ENCODE peak calls at places on chromosome 16, in seven cellular contexts. R is omental fat pad, O is fibroblast of the aortic adventitia, Z is foreskin fibroblast, Q is D721Med, P is ovary, K is cardiac fibroblast. N is an unnamed sample.

GRCh38 chr16:15970202-15970601 is 20.8 kb downstream of the ABCC1 start:
- DNase-seq in Q (no peak), Z (no peak), P (no peak), O (no peak), R (no peak), K (peak), N (no peak)

GRCh38 chr16:49663081-49664057 is 192.5 kb downstream of the ZNF423 start:
- DNase-seq in R (no peak), Z (no peak), O (peak), K (no peak), P (peak), Q (no peak), N (no peak)

GRCh38 chr16:55643161-55643970 is 12.4 kb upstream of the SLC6A2 start:
- DNase-seq in K (peak), Z (no peak), O (peak), P (no peak), R (no peak), Q (no peak), N (peak)

GRCh38 chr16:1137604-1138003 is 15.3 kb upstream of the CACNA1H start:
- DNase-seq in R (no peak), K (no peak), O (no peak), Z (no peak), Q (no peak), P (peak), N (no peak)

GRCh38 chr16:75298252-75298651 is 46.8 kb upstream of the BCAR1 start:
- DNase-seq in R (no peak), K (no peak), Z (no peak), O (no peak), Q (no peak), P (no peak), N (no peak)

GRCh38 chr16:70476272-70477020 is 22.1 kb downstream of the FCSK start:
- DNase-seq in Z (peak), P (no peak), R (no peak), O (peak), Q (no peak), K (peak), N (no peak)

GRCh38 chr16:28294201-28294600 is 1.9 kb downstream of the SBK1 start:
- DNase-seq in O (no peak), Z (no peak), Q (no peak), P (no peak), R (no peak), K (no peak), N (no peak)

GRCh38 chr16:76955629-76956028 is 235.4 kb upstream of the MON1B start:
- DNase-seq in Z (no peak), P (no peak), O (peak), R (no peak), K (peak), Q (no peak), N (no peak)

GRCh38 chr16:30747331-30747730 is 894 bp upstream of the PHKG2 start:
- DNase-seq in P (no peak), R (no peak), O (peak), Q (no peak), K (peak), Z (peak), N (no peak)

GRCh38 chr16:35195173-35195863 is 1735.9 kb downstream of the TP53TG3F start:
- DNase-seq in Q (no peak), O (no peak), P (no peak), Z (no peak), K (no peak), R (no peak), N (no peak)

GRCh38 chr16:14658063-14658462 is 25.3 kb downstream of the BFAR start:
- DNase-seq in O (no peak), Q (peak), K (no peak), R (no peak), P (no peak), Z (no peak), N (no peak)

GRCh38 chr16:68416057-68417046 is 32.0 kb downstream of the SMPD3 start:
- DNase-seq in Q (no peak), P (no peak), K (no peak), O (no peak), R (no peak), Z (no peak), N (no peak)

GRCh38 chr16:52537463-52537862 is 9.5 kb downstream of the TOX3 start:
- DNase-seq in O (no peak), Q (no peak), Z (no peak), R (no peak), P (no peak), K (no peak), N (no peak)

GRCh38 chr16:22816475-22816874 is 2.5 kb downstream of the HS3ST2 start:
- DNase-seq in Q (no peak), Z (no peak), O (no peak), R (no peak), P (no peak), K (no peak), N (no peak)

GRCh38 chr16:2009791-2010510 is at the start of gene ZNF598:
- DNase-seq in K (peak), Q (peak), Z (peak), O (peak), P (peak), R (no peak), N (peak)

GRCh38 chr16:67431805-67432476 is 1.0 kb downstream of the HSD11B2 start:
- DNase-seq in P (no peak), Q (no peak), K (no peak), R (no peak), O (no peak), Z (no peak), N (no peak)

GRCh38 chr16:50390914-50391700 is 22.3 kb upstream of the BRD7 start:
- DNase-seq in K (no peak), Q (no peak), P (no peak), R (no peak), Z (no peak), O (no peak), N (no peak)

GRCh38 chr16:20946015-20946629 is 45.6 kb downstream of the LYRM1 start:
- DNase-seq in R (no peak), O (no peak), P (no peak), K (no peak), Z (no peak), Q (no peak), N (no peak)

GRCh38 chr16:66728117-66728787 is 23.2 kb downstream of the DYNC1LI2 start:
- DNase-seq in R (no peak), Q (no peak), K (peak), Z (no peak), P (no peak), O (peak), N (no peak)

GRCh38 chr16:24805484-24805883 is 40.3 kb upstream of the SLC5A11 start:
- DNase-seq in P (no peak), Q (no peak), K (no peak), R (no peak), Z (no peak), O (no peak), N (no peak)

GRCh38 chr16:24801761-24802302 is 43.9 kb upstream of the SLC5A11 start:
- DNase-seq in R (no peak), Z (no peak), Q (no peak), P (no peak), O (no peak), K (no peak), N (no peak)

DNA sequence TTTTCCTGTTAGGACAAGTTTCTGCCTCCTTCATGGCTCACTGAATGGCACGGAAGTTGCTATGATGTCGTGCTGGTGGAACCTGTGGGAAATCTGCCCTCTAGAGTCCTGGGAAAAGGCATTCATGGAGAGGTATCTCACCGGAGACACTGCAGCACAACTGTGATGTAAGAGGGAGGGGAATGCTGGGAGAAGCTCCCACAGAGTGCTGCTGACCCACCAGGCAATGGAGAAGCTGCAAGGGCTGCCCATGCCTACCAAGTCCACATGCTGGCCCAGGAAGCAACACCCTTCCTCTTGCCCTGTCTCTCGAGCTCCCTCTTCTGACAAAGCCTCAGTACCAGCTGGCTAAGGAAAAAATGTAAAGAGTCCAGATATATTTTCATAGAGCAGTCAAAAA is 45.2 kb upstream of the SLC5A11 start:
- DNase-seq in K (peak), O (peak), P (no peak), Z (no peak), R (no peak), Q (no peak), N (no peak)
- TF ChIP-seq CTCF in K (peak), O (peak), P (no peak), Z (peak), R (no peak), Q (no peak), N (no peak)

DNA sequence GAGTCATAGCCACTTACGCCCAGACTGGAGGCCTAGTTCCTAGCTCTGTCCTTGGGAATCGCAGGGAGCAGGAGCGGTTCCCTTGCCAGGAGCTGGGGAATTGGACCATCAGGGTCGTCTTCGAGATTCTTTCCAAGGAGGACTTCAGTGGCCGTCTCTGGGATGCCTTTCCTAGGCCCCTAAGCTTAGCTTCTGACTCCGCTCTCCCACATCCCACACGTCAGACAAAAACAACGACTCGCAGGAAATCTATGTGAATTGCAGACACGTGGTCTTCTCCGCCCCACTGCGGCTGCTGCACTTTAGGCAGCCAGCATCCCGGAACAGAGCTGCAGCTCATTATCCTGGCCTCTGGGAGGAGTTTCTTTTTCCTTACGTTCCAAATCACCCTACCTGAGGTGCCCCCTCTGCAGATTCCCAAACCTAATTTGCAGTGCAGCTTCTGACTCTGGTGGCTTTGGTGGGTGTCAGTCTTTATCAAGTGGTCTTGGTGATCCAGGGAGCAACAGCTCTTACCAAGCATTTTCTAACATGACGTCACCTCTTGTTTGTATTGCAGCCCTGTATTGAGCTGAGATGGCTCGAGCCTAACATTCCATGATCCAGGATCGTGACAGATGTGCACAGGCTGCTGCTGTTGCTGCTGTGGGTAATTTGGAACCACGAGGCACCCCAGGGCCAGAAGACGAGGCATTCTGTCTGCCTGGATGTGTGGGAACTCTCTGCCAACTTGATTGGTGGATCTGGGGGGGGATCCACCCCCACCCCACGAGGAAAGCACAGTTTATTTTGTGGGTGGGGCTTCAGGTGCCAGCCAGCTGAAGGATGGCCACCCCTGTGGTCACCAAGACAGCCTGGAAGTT is 1.1 kb downstream of the KATNB1 start:
- DNase-seq in P (no peak), O (peak), Q (no peak), Z (peak), K (peak), R (no peak), N (peak)
- TF ChIP-seq CTCF in P (no peak), O (peak), Q (no peak), Z (no peak), K (peak), R (no peak), N (no peak)

GRCh38 chr16:65318138-65318537 is 196.3 kb upstream of the CDH11 start:
- DNase-seq in Q (no peak), Z (peak), O (no peak), R (no peak), K (no peak), P (no peak), N (no peak)
- TF ChIP-seq CTCF in Q (no peak), Z (no peak), O (no peak), R (no peak), K (no peak), P (no peak), N (no peak)

GRCh38 chr16:11612110-11612981 is 25.6 kb upstream of the LITAF start:
- DNase-seq in R (no peak), P (no peak), Q (no peak), K (no peak), Z (no peak), O (no peak), N (no peak)

GRCh38 chr16:11609474-11610120 is 22.9 kb upstream of the LITAF start:
- DNase-seq in P (no peak), O (no peak), Q (no peak), K (no peak), R (no peak), Z (no peak), N (no peak)

GRCh38 chr16:11610121-11610505 is 23.4 kb upstream of the LITAF start:
- DNase-seq in R (no peak), O (no peak), Z (no peak), K (no peak), P (no peak), Q (no peak), N (no peak)

GRCh38 chr16:11613381-11614303 is 26.9 kb upstream of the LITAF start:
- DNase-seq in K (peak), Q (no peak), R (no peak), Z (no peak), P (no peak), O (no peak), N (no peak)

GRCh38 chr16:11610580-11610979 is 23.9 kb upstream of the LITAF start:
- DNase-seq in Q (no peak), R (no peak), P (no peak), Z (no peak), O (no peak), K (no peak), N (no peak)
- TF ChIP-seq CTCF in Q (no peak), R (no peak), P (no peak), Z (no peak), O (no peak), K (no peak), N (no peak)

GRCh38 chr16:85752511-85753420 is 1.9 kb upstream of the C16orf74 start:
- DNase-seq in R (no peak), P (peak), O (no peak), Q (no peak), K (peak), Z (peak), N (peak)
- TF ChIP-seq CTCF in R (no peak), P (no peak), O (no peak), Q (peak), K (peak), Z (peak), N (no peak)

GRCh38 chr16:11502239-11502638 is 84.5 kb downstream of the LITAF start:
- DNase-seq in Z (no peak), P (no peak), O (no peak), R (no peak), Q (no peak), K (no peak), N (no peak)

GRCh38 chr16:11506816-11507305 is 79.9 kb downstream of the LITAF start:
- DNase-seq in P (no peak), K (no peak), R (no peak), O (no peak), Z (no peak), Q (no peak), N (no peak)

GRCh38 chr16:11500720-11501346 is 85.9 kb downstream of the LITAF start:
- DNase-seq in O (no peak), K (no peak), R (no peak), Q (no peak), P (no peak), Z (no peak), N (no peak)

GRCh38 chr16:11501583-11502138 is 85.1 kb downstream of the LITAF start:
- DNase-seq in O (no peak), P (no peak), R (no peak), Q (no peak), Z (no peak), K (no peak), N (no peak)

DNA sequence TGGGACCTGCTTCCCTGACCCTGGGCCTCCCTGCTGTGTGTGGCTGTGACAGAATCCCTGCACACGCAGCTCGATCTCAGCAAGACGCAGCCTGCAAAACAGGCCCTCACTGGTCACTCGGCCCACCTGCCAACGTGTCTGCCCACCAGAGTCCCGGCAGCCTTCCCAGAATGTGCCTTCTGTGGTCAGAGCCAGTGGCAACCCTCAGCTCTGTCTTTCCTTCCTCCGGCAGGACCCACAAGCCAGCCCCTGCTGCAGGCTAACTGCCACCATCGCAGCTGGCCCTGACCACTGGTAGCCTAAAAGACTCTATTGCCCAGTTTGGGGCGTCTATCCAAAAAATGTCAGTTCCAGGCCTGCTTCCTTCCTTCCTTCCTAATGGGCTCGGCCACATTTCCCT is 83.2 kb downstream of the LITAF start:
- DNase-seq in K (no peak), P (no peak), Q (no peak), O (no peak), R (no peak), Z (no peak), N (no peak)
- TF ChIP-seq CTCF in K (no peak), P (no peak), Q (no peak), O (no peak), R (no peak), Z (no peak), N (no peak)

GRCh38 chr16:71501562-71501961 is 12.4 kb upstream of the ZNF19 start:
- DNase-seq in O (no peak), P (no peak), Q (no peak), Z (no peak), R (no peak), K (no peak), N (no peak)
- TF ChIP-seq CTCF in O (no peak), P (no peak), Q (no peak), Z (no peak), R (no peak), K (no peak), N (no peak)

DNA sequence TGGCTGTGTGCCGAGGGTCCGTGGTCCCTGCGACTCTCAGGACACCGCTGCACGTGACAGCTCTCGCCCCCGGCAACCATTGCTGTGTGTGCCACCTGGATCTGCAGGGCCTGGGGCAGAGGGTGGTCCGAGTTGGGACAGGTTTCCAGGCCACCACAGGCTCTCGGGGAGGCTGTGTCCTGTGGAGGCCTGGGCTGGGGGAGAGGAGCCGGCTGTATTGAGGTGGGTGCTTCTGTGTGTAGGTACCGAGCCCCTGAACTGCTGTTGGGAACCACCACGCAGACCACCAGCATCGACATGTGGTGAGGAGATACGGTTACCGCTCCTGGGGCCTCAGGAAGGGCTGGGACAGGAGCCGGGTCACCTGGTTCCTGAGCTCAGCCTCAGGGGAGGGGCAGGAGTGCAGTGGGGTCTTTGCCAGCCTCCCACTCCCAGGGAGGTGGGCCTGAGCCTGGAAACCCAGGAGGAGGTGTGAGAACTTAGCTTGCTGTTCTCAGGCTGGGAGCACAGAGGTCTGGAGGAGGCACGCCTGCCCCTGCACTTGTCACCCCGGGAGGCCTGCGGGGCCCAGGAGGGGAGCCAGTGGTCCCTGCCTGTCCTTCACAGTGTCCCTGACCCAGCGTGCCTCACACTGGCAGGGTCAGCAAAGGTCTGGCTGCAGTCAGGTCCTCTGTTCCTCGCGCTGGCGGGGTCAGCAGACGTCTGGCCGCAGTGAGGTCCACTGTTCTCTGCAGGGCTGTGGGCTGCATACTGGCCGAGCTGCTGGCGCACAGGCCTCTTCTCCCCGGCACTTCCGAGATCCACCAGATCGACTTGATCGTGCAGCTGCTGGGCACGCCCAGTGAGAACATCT is 7.3 kb downstream of the SPATA2L start:
- DNase-seq in Z (no peak), P (no peak), R (no peak), O (no peak), Q (no peak), K (no peak), N (no peak)
- TF ChIP-seq CTCF in Z (no peak), P (no peak), R (no peak), O (no peak), Q (no peak), K (no peak), N (no peak)

DNA sequence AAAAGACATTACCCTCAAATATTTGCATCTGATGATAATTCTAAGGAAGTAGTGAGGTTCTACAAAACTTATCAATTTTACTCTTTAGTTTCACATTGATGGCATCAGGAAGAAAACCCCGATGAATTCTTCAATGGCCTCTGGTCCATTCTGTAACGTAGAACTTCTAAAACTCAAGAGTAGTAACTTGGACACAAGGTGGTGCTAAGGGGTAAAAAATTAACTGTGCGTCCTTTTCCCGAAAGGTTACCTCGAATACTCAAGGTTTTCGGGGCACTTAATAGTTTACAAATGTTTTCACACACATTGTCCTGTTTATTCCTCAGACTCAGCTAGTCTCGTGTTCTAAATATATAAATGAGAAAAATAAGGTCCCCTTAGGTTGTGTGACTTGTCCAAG is 517.3 kb upstream of the ZFHX3 start:
- DNase-seq in Z (no peak), P (no peak), K (no peak), Q (no peak), O (no peak), R (no peak), N (no peak)
- TF ChIP-seq CTCF in Z (no peak), P (no peak), K (no peak), Q (peak), O (no peak), R (no peak), N (no peak)

N was measured in endothelial cell.